ENCODE peak calls at places on chromosomes 3 and 15, in seven cellular contexts. F is OCI-LY7; K is WERI-Rb-1; J is tibial artery; S is ovary; R is mucosa of descending colon; Q is CD8-positive, alpha-beta T cell. A is an unnamed sample. For H3K9me3, the result is how much of the 10 kb centered on the place peaks cover.

GRCh38 chr3:164779816-164780215 is 298.5 kb downstream of the SI start:
- DNase-seq in F (no peak), K (no peak), J (no peak), S (no peak), R (no peak), Q (no peak), A (no peak)

GRCh38 chr3:120449701-120450216 is 1.0 kb downstream of the FSTL1 start:
- DNase-seq in F (no peak), K (no peak), J (no peak), S (no peak), R (no peak), Q (no peak), A (no peak)

GRCh38 chr15:43218908-43219706 is 1.7 kb downstream of the EPB42 start:
- DNase-seq in F (peak), K (peak), J (peak), S (no peak), R (no peak), Q (no peak), A (no peak)

GRCh38 chr15:48675436-48675835 is 29.9 kb upstream of the FBN1 start:
- DNase-seq in F (no peak), K (no peak), J (no peak), S (no peak), R (no peak), Q (no peak), A (no peak)

GRCh38 chr3:71796268-71796667 is 11.3 kb upstream of the PROK2 start:
- DNase-seq in F (no peak), K (no peak), J (no peak), S (no peak), R (no peak), Q (no peak), A (no peak)

GRCh38 chr3:190902292-190902691 is 39.8 kb upstream of the GMNC start:
- DNase-seq in F (no peak), K (no peak), J (no peak), S (no peak), R (no peak), Q (no peak), A (no peak)

GRCh38 chr3:177201707-177202397 is 4.6 kb upstream of the TBL1XR1 start:
- DNase-seq in F (peak), K (no peak), J (no peak), S (no peak), R (no peak), Q (peak), A (no peak)

GRCh38 chr3:83011471-83011870 is 1250.0 kb upstream of the GBE1 start:
- DNase-seq in F (no peak), K (no peak), J (no peak), S (no peak), R (no peak), Q (no peak), A (no peak)

GRCh38 chr3:174720717-174721116 is 138.4 kb upstream of the NAALADL2 start:
- DNase-seq in F (no peak), K (no peak), J (no peak), S (no peak), R (no peak), Q (no peak), A (no peak)

GRCh38 chr3:6551165-6551564 is 309.8 kb upstream of the GRM7 start:
- DNase-seq in F (no peak), K (no peak), J (no peak), S (no peak), R (no peak), Q (no peak), A (no peak)
- H3K9me3 ChIP-seq in F (under half), K (under half), J (under half), S (under half), R (under half), Q (under half), A (under half)

GRCh38 chr3:30606301-30607031 is at the start of gene TGFBR2:
- DNase-seq in F (peak), K (peak), J (peak), S (peak), R (peak), Q (peak), A (peak)
- TF ChIP-seq CTCF in F (no peak), K (peak), J (peak), S (no peak), R (no peak), Q (no peak), A (no peak)

GRCh38 chr3:14137445-14137844 is 12.6 kb downstream of the TMEM43 start:
- DNase-seq in F (no peak), K (no peak), J (no peak), S (no peak), R (no peak), Q (no peak), A (no peak)
- H3K9me3 ChIP-seq in F (under half), K (under half), J (under half), S (under half), R (under half), Q (under half), A (under half)

GRCh38 chr3:188037965-188038581 is 115.9 kb upstream of the LPP start:
- DNase-seq in F (no peak), K (no peak), J (no peak), S (no peak), R (peak), Q (no peak), A (no peak)

GRCh38 chr3:188041193-188041592 is 112.8 kb upstream of the LPP start:
- DNase-seq in F (no peak), K (no peak), J (no peak), S (no peak), R (no peak), Q (no peak), A (no peak)

GRCh38 chr3:188036375-188036985 is 117.5 kb upstream of the LPP start:
- DNase-seq in F (peak), K (no peak), J (no peak), S (no peak), R (peak), Q (no peak), A (no peak)

GRCh38 chr3:188034989-188035388 is 119.0 kb upstream of the LPP start:
- DNase-seq in F (no peak), K (no peak), J (no peak), S (no peak), R (no peak), Q (no peak), A (no peak)

GRCh38 chr3:188037116-188037718 is 116.7 kb upstream of the LPP start:
- DNase-seq in F (no peak), K (peak), J (no peak), S (peak), R (peak), Q (no peak), A (peak)
- TF ChIP-seq CTCF in F (peak), K (peak), J (peak), S (peak), R (no peak), Q (no peak), A (peak)

DNA sequence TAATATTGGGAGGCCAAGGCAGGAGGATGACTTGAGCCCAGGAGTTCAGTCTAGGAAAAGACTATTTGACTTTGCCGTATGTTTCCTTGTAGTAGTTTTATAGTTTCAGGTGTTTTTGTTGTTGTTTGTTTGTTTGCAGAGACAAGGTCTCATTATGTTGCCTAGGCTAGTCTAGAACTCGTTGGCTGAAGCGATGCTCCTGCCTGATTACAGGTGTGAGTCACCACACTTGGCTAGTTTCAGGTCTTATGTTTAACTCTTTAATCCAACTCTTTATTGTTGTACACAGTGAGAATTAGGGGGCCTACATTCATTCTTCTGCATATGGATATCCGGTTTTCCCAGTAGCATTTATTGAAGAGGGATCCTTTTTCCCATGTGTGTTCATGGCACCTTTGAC is 32.0 kb downstream of the FAIM start:
- DNase-seq in F (no peak), K (no peak), J (no peak), S (no peak), R (no peak), Q (no peak), A (no peak)
- H3K9me3 ChIP-seq in F (under half), K (under half), J (under half), S (under half), R (under half), Q (under half), A (under half)

A was measured in pancreas.